ENCODE peak calls at places on chromosomes 12 and 14, in eight cellular contexts. One of them, this sample, is unnamed.

GRCh38 chr14:38074091-38074490 is 133.6 kb upstream of the SSTR1 start:
- DNase-seq in adrenal gland: no peak
- DNase-seq in astrocyte of the cerebellum: no peak
- DNase-seq in astrocyte: no peak
- DNase-seq in AG10803: no peak
- DNase-seq in ascending aorta: no peak
- DNase-seq in GM23338: no peak
- DNase-seq in naive thymus-derived CD4-positive, alpha-beta T cell: no peak
- DNase-seq in this sample: no peak

GRCh38 chr14:55599250-55599879 is 19.4 kb downstream of the KTN1 start:
- DNase-seq in AG10803: no peak
- DNase-seq in adrenal gland: peak
- DNase-seq in GM23338: no peak
- DNase-seq in naive thymus-derived CD4-positive, alpha-beta T cell: no peak
- DNase-seq in astrocyte of the cerebellum: no peak
- DNase-seq in ascending aorta: no peak
- DNase-seq in astrocyte: no peak
- DNase-seq in this sample: peak

GRCh38 chr14:101231828-101232227 is 328.3 kb upstream of the RTL1 start:
- DNase-seq in adrenal gland: no peak
- DNase-seq in ascending aorta: no peak
- DNase-seq in naive thymus-derived CD4-positive, alpha-beta T cell: no peak
- DNase-seq in astrocyte of the cerebellum: no peak
- DNase-seq in GM23338: no peak
- DNase-seq in AG10803: no peak
- DNase-seq in astrocyte: no peak
- DNase-seq in this sample: no peak

GRCh38 chr14:57317248-57317833 is 48.6 kb downstream of the AP5M1 start:
- DNase-seq in astrocyte: peak
- DNase-seq in GM23338: peak
- DNase-seq in ascending aorta: no peak
- DNase-seq in AG10803: peak
- DNase-seq in astrocyte of the cerebellum: peak
- DNase-seq in adrenal gland: peak
- DNase-seq in naive thymus-derived CD4-positive, alpha-beta T cell: peak
- DNase-seq in this sample: peak

GRCh38 chr14:21496453-21496852 is 14.7 kb downstream of the METTL3 start:
- DNase-seq in GM23338: no peak
- DNase-seq in ascending aorta: no peak
- DNase-seq in astrocyte of the cerebellum: no peak
- DNase-seq in naive thymus-derived CD4-positive, alpha-beta T cell: no peak
- DNase-seq in adrenal gland: no peak
- DNase-seq in AG10803: peak
- DNase-seq in astrocyte: no peak
- DNase-seq in this sample: peak

GRCh38 chr12:113130457-113131135 is 5.0 kb downstream of the RASAL1 start:
- DNase-seq in adrenal gland: peak
- DNase-seq in AG10803: no peak
- DNase-seq in GM23338: peak
- DNase-seq in astrocyte: no peak
- DNase-seq in ascending aorta: no peak
- DNase-seq in naive thymus-derived CD4-positive, alpha-beta T cell: no peak
- DNase-seq in astrocyte of the cerebellum: no peak
- DNase-seq in this sample: no peak

GRCh38 chr12:17661250-17661649 is 428.7 kb downstream of the RERGL start:
- DNase-seq in AG10803: no peak
- DNase-seq in naive thymus-derived CD4-positive, alpha-beta T cell: no peak
- DNase-seq in astrocyte: no peak
- DNase-seq in ascending aorta: no peak
- DNase-seq in astrocyte of the cerebellum: no peak
- DNase-seq in GM23338: peak
- DNase-seq in adrenal gland: no peak
- DNase-seq in this sample: no peak

GRCh38 chr14:96042218-96042930 is 3.2 kb downstream of the C14orf132 start:
- DNase-seq in adrenal gland: no peak
- DNase-seq in GM23338: no peak
- DNase-seq in AG10803: peak
- DNase-seq in astrocyte: peak
- DNase-seq in astrocyte of the cerebellum: peak
- DNase-seq in naive thymus-derived CD4-positive, alpha-beta T cell: no peak
- DNase-seq in ascending aorta: no peak
- DNase-seq in this sample: peak

GRCh38 chr12:24798335-24798734 is 150.6 kb downstream of the BCAT1 start:
- DNase-seq in adrenal gland: no peak
- DNase-seq in naive thymus-derived CD4-positive, alpha-beta T cell: no peak
- DNase-seq in astrocyte of the cerebellum: no peak
- DNase-seq in ascending aorta: no peak
- DNase-seq in GM23338: no peak
- DNase-seq in AG10803: no peak
- DNase-seq in astrocyte: no peak
- DNase-seq in this sample: no peak

GRCh38 chr14:68941820-68942219 is 37.3 kb downstream of the ACTN1 start:
- DNase-seq in ascending aorta: no peak
- DNase-seq in astrocyte: peak
- DNase-seq in astrocyte of the cerebellum: peak
- DNase-seq in adrenal gland: no peak
- DNase-seq in naive thymus-derived CD4-positive, alpha-beta T cell: no peak
- DNase-seq in GM23338: peak
- DNase-seq in AG10803: peak
- DNase-seq in this sample: peak

GRCh38 chr12:59834659-59835474 is 239.0 kb downstream of the SLC16A7 start:
- DNase-seq in naive thymus-derived CD4-positive, alpha-beta T cell: peak
- DNase-seq in adrenal gland: no peak
- DNase-seq in GM23338: peak
- DNase-seq in astrocyte of the cerebellum: no peak
- DNase-seq in astrocyte: peak
- DNase-seq in AG10803: peak
- DNase-seq in ascending aorta: no peak
- DNase-seq in this sample: peak

GRCh38 chr12:112473056-112473455 is 54.3 kb downstream of the PTPN11 start:
- DNase-seq in ascending aorta: no peak
- DNase-seq in adrenal gland: no peak
- DNase-seq in astrocyte of the cerebellum: no peak
- DNase-seq in AG10803: no peak
- DNase-seq in naive thymus-derived CD4-positive, alpha-beta T cell: no peak
- DNase-seq in astrocyte: no peak
- DNase-seq in GM23338: peak
- DNase-seq in this sample: peak

GRCh38 chr14:33642641-33643342 is 308.1 kb downstream of the EGLN3 start:
- DNase-seq in GM23338: no peak
- DNase-seq in naive thymus-derived CD4-positive, alpha-beta T cell: no peak
- DNase-seq in astrocyte of the cerebellum: peak
- DNase-seq in astrocyte: peak
- DNase-seq in adrenal gland: no peak
- DNase-seq in ascending aorta: no peak
- DNase-seq in AG10803: peak
- DNase-seq in this sample: no peak

GRCh38 chr12:20950248-20950647 is 139.7 kb downstream of the SLCO1B3 start:
- DNase-seq in adrenal gland: no peak
- DNase-seq in GM23338: peak
- DNase-seq in ascending aorta: no peak
- DNase-seq in AG10803: no peak
- DNase-seq in naive thymus-derived CD4-positive, alpha-beta T cell: no peak
- DNase-seq in astrocyte: no peak
- DNase-seq in astrocyte of the cerebellum: peak
- DNase-seq in this sample: peak

GRCh38 chr14:104049576-104050240 is 35.8 kb upstream of the ASPG start:
- DNase-seq in astrocyte: no peak
- DNase-seq in AG10803: no peak
- DNase-seq in adrenal gland: no peak
- DNase-seq in naive thymus-derived CD4-positive, alpha-beta T cell: no peak
- DNase-seq in ascending aorta: no peak
- DNase-seq in astrocyte of the cerebellum: no peak
- DNase-seq in GM23338: no peak
- DNase-seq in this sample: no peak

GRCh38 chr12:78038986-78039385 is 208.3 kb downstream of the NAV3 start:
- DNase-seq in naive thymus-derived CD4-positive, alpha-beta T cell: no peak
- DNase-seq in astrocyte of the cerebellum: no peak
- DNase-seq in astrocyte: peak
- DNase-seq in AG10803: no peak
- DNase-seq in adrenal gland: no peak
- DNase-seq in ascending aorta: no peak
- DNase-seq in GM23338: no peak
- DNase-seq in this sample: peak

GRCh38 chr12:58087428-58088117 is 146.2 kb downstream of the ATP23 start:
- DNase-seq in astrocyte: no peak
- DNase-seq in naive thymus-derived CD4-positive, alpha-beta T cell: no peak
- DNase-seq in AG10803: no peak
- DNase-seq in GM23338: peak
- DNase-seq in adrenal gland: no peak
- DNase-seq in ascending aorta: no peak
- DNase-seq in astrocyte of the cerebellum: no peak
- DNase-seq in this sample: no peak

GRCh38 chr12:120181991-120182631 is 12.4 kb downstream of the GCN1 start:
- DNase-seq in AG10803: peak
- DNase-seq in adrenal gland: peak
- DNase-seq in astrocyte of the cerebellum: peak
- DNase-seq in ascending aorta: no peak
- DNase-seq in astrocyte: peak
- DNase-seq in naive thymus-derived CD4-positive, alpha-beta T cell: no peak
- DNase-seq in GM23338: no peak
- DNase-seq in this sample: peak

GRCh38 chr12:71556881-71557280 is 106.8 kb downstream of the ZFC3H1 start:
- DNase-seq in GM23338: peak
- DNase-seq in astrocyte: peak
- DNase-seq in AG10803: peak
- DNase-seq in astrocyte of the cerebellum: peak
- DNase-seq in adrenal gland: no peak
- DNase-seq in naive thymus-derived CD4-positive, alpha-beta T cell: no peak
- DNase-seq in ascending aorta: no peak
- DNase-seq in this sample: peak

GRCh38 chr12:121011820-121012219 is 4.5 kb downstream of the C12orf43 start:
- DNase-seq in GM23338: no peak
- DNase-seq in astrocyte: no peak
- DNase-seq in ascending aorta: no peak
- DNase-seq in adrenal gland: no peak
- DNase-seq in astrocyte of the cerebellum: no peak
- DNase-seq in naive thymus-derived CD4-positive, alpha-beta T cell: no peak
- DNase-seq in AG10803: no peak
- DNase-seq in this sample: no peak

GRCh38 chr14:84144166-84144565 is 1385.8 kb upstream of the FLRT2 start:
- DNase-seq in astrocyte of the cerebellum: no peak
- DNase-seq in AG10803: no peak
- DNase-seq in naive thymus-derived CD4-positive, alpha-beta T cell: no peak
- DNase-seq in adrenal gland: no peak
- DNase-seq in ascending aorta: no peak
- DNase-seq in GM23338: no peak
- DNase-seq in astrocyte: no peak
- DNase-seq in this sample: peak

GRCh38 chr12:33752854-33753253 is 269.4 kb upstream of the ALG10 start:
- DNase-seq in naive thymus-derived CD4-positive, alpha-beta T cell: no peak
- DNase-seq in astrocyte: no peak
- DNase-seq in astrocyte of the cerebellum: no peak
- DNase-seq in ascending aorta: no peak
- DNase-seq in AG10803: no peak
- DNase-seq in adrenal gland: no peak
- DNase-seq in GM23338: peak
- DNase-seq in this sample: no peak

GRCh38 chr14:92386637-92387036 is 63.7 kb downstream of the SLC24A4 start:
- DNase-seq in AG10803: no peak
- DNase-seq in astrocyte: no peak
- DNase-seq in ascending aorta: no peak
- DNase-seq in GM23338: no peak
- DNase-seq in adrenal gland: no peak
- DNase-seq in astrocyte of the cerebellum: no peak
- DNase-seq in naive thymus-derived CD4-positive, alpha-beta T cell: no peak
- DNase-seq in this sample: no peak

GRCh38 chr14:99119554-99119953 is 152.4 kb downstream of the BCL11B start:
- DNase-seq in ascending aorta: no peak
- DNase-seq in naive thymus-derived CD4-positive, alpha-beta T cell: no peak
- DNase-seq in AG10803: no peak
- DNase-seq in adrenal gland: no peak
- DNase-seq in astrocyte of the cerebellum: no peak
- DNase-seq in GM23338: no peak
- DNase-seq in astrocyte: no peak
- DNase-seq in this sample: no peak
- H3K4me3 ChIP-seq in ascending aorta: no peak
- H3K4me3 ChIP-seq in naive thymus-derived CD4-positive, alpha-beta T cell: no peak
- H3K4me3 ChIP-seq in AG10803: no peak
- H3K4me3 ChIP-seq in adrenal gland: no peak
- H3K4me3 ChIP-seq in astrocyte of the cerebellum: no peak
- H3K4me3 ChIP-seq in GM23338: no peak
- H3K4me3 ChIP-seq in astrocyte: no peak
- H3K4me3 ChIP-seq in this sample: no peak

GRCh38 chr14:30770376-30770775 is 104.0 kb upstream of the COCH start:
- DNase-seq in GM23338: no peak
- DNase-seq in ascending aorta: no peak
- DNase-seq in naive thymus-derived CD4-positive, alpha-beta T cell: no peak
- DNase-seq in astrocyte of the cerebellum: no peak
- DNase-seq in adrenal gland: no peak
- DNase-seq in astrocyte: no peak
- DNase-seq in AG10803: no peak
- DNase-seq in this sample: no peak
- H3K4me3 ChIP-seq in GM23338: no peak
- H3K4me3 ChIP-seq in ascending aorta: no peak
- H3K4me3 ChIP-seq in naive thymus-derived CD4-positive, alpha-beta T cell: no peak
- H3K4me3 ChIP-seq in astrocyte of the cerebellum: no peak
- H3K4me3 ChIP-seq in adrenal gland: no peak
- H3K4me3 ChIP-seq in astrocyte: no peak
- H3K4me3 ChIP-seq in AG10803: no peak
- H3K4me3 ChIP-seq in this sample: no peak

GRCh38 chr12:80443974-80444666 is at the start of gene PTPRQ:
- DNase-seq in astrocyte: peak
- DNase-seq in adrenal gland: no peak
- DNase-seq in GM23338: no peak
- DNase-seq in naive thymus-derived CD4-positive, alpha-beta T cell: no peak
- DNase-seq in astrocyte of the cerebellum: no peak
- DNase-seq in AG10803: peak
- DNase-seq in ascending aorta: no peak
- DNase-seq in this sample: peak
- H3K4me3 ChIP-seq in astrocyte: no peak
- H3K4me3 ChIP-seq in adrenal gland: no peak
- H3K4me3 ChIP-seq in GM23338: no peak
- H3K4me3 ChIP-seq in naive thymus-derived CD4-positive, alpha-beta T cell: no peak
- H3K4me3 ChIP-seq in astrocyte of the cerebellum: no peak
- H3K4me3 ChIP-seq in AG10803: no peak
- H3K4me3 ChIP-seq in ascending aorta: peak
- H3K4me3 ChIP-seq in this sample: no peak

GRCh38 chr14:24337144-24337823 is 2.4 kb upstream of the ADCY4 start:
- DNase-seq in AG10803: no peak
- DNase-seq in ascending aorta: no peak
- DNase-seq in astrocyte of the cerebellum: no peak
- DNase-seq in GM23338: no peak
- DNase-seq in astrocyte: no peak
- DNase-seq in naive thymus-derived CD4-positive, alpha-beta T cell: no peak
- DNase-seq in adrenal gland: no peak
- DNase-seq in this sample: no peak

GRCh38 chr14:24337824-24338175 is 2.0 kb downstream of the RIPK3 start:
- DNase-seq in adrenal gland: no peak
- DNase-seq in AG10803: no peak
- DNase-seq in naive thymus-derived CD4-positive, alpha-beta T cell: no peak
- DNase-seq in astrocyte of the cerebellum: no peak
- DNase-seq in astrocyte: no peak
- DNase-seq in ascending aorta: no peak
- DNase-seq in GM23338: no peak
- DNase-seq in this sample: no peak

GRCh38 chr14:24339284-24340151 is at the start of gene RIPK3:
- DNase-seq in astrocyte of the cerebellum: no peak
- DNase-seq in ascending aorta: no peak
- DNase-seq in naive thymus-derived CD4-positive, alpha-beta T cell: peak
- DNase-seq in astrocyte: no peak
- DNase-seq in adrenal gland: no peak
- DNase-seq in AG10803: no peak
- DNase-seq in GM23338: peak
- DNase-seq in this sample: no peak

GRCh38 chr14:24340606-24341005 is 815 bp upstream of the RIPK3 start:
- DNase-seq in naive thymus-derived CD4-positive, alpha-beta T cell: no peak
- DNase-seq in astrocyte: no peak
- DNase-seq in astrocyte of the cerebellum: no peak
- DNase-seq in adrenal gland: no peak
- DNase-seq in ascending aorta: no peak
- DNase-seq in GM23338: no peak
- DNase-seq in AG10803: no peak
- DNase-seq in this sample: no peak

GRCh38 chr14:24338843-24339242 is 948 bp downstream of the RIPK3 start:
- DNase-seq in ascending aorta: no peak
- DNase-seq in GM23338: no peak
- DNase-seq in adrenal gland: no peak
- DNase-seq in astrocyte of the cerebellum: no peak
- DNase-seq in AG10803: no peak
- DNase-seq in naive thymus-derived CD4-positive, alpha-beta T cell: no peak
- DNase-seq in astrocyte: no peak
- DNase-seq in this sample: no peak
- H3K4me3 ChIP-seq in ascending aorta: peak
- H3K4me3 ChIP-seq in GM23338: peak
- H3K4me3 ChIP-seq in adrenal gland: no peak
- H3K4me3 ChIP-seq in astrocyte of the cerebellum: no peak
- H3K4me3 ChIP-seq in AG10803: peak
- H3K4me3 ChIP-seq in naive thymus-derived CD4-positive, alpha-beta T cell: peak
- H3K4me3 ChIP-seq in astrocyte: no peak
- H3K4me3 ChIP-seq in this sample: no peak

This sample was measured in cardiac fibroblast.